ENCODE peak calls at places on chromosome X, in ten cellular contexts. R, D, N, B, Y, H, P, S, Q and J are unnamed samples.
A peak's percentile ranks its signal among the peaks of the same experiment; 100 is the strongest.

GRCh38 chrX:20514358-20514757 is 247.6 kb upstream of the RPS6KA3 start:
- DNase-seq in R (peak; percentile 61), D (no peak), N (peak; percentile 25), B (no peak), Y (no peak), H (no peak), P (no peak), S (no peak), Q (no peak), J (peak; percentile 29)

GRCh38 chrX:28135378-28136047 is 154.3 kb upstream of the DCAF8L1 start:
- DNase-seq in R (peak; percentile 52), D (peak; percentile 11), N (no peak), B (no peak), Y (no peak), H (no peak), P (no peak), S (no peak), Q (no peak), J (no peak)

GRCh38 chrX:112513154-112513553 is 166.6 kb downstream of the LHFPL1 start:
- DNase-seq in R (no peak), D (peak; percentile 3), N (no peak), B (no peak), Y (no peak), H (no peak), P (no peak), S (no peak), Q (no peak), J (no peak)

GRCh38 chrX:10254746-10255145 is 98.0 kb downstream of the CLCN4 start:
- DNase-seq in R (no peak), D (no peak), N (peak; percentile 20), B (no peak), Y (no peak), H (peak; percentile 8), P (no peak), S (no peak), Q (no peak), J (no peak)

GRCh38 chrX:29172880-29173279 is 585.6 kb downstream of the IL1RAPL1 start:
- DNase-seq in R (peak; percentile 52), D (no peak), N (no peak), B (no peak), Y (no peak), H (no peak), P (no peak), S (no peak), Q (no peak), J (no peak)

GRCh38 chrX:107374116-107374515 is 75.3 kb upstream of the FRMPD3 start:
- DNase-seq in R (no peak), D (no peak), N (no peak), B (no peak), Y (no peak), H (no peak), P (no peak), S (no peak), Q (no peak), J (no peak)

GRCh38 chrX:54181196-54181953 is 1.7 kb downstream of the FAM120C start:
- DNase-seq in R (peak; percentile 67), D (no peak), N (no peak), B (no peak), Y (no peak), H (no peak), P (no peak), S (no peak), Q (no peak), J (no peak)

GRCh38 chrX:2627272-2627867 is 63.7 kb upstream of the CD99 start:
- DNase-seq in R (peak; percentile 34), D (no peak), N (peak; percentile 48), B (peak; percentile 36), Y (no peak), H (peak; percentile 19), P (no peak), S (peak; percentile 68), Q (no peak), J (no peak)

GRCh38 chrX:38458071-38458470 is 103.3 kb upstream of the TSPAN7 start:
- DNase-seq in R (no peak), D (no peak), N (no peak), B (no peak), Y (no peak), H (no peak), P (no peak), S (peak; percentile 8), Q (no peak), J (no peak)

GRCh38 chrX:129653985-129654651 is 638 bp downstream of the APLN start:
- DNase-seq in R (no peak), D (no peak), N (peak; percentile 21), B (peak; percentile 40), Y (peak; percentile 41), H (peak; percentile 74), P (no peak), S (no peak), Q (peak; percentile 33), J (no peak)

GRCh38 chrX:97740044-97740443 is 856.3 kb downstream of the RPA4 start:
- DNase-seq in R (no peak), D (no peak), N (no peak), B (no peak), Y (no peak), H (no peak), P (no peak), S (no peak), Q (no peak), J (no peak)

GRCh38 chrX:97747346-97747745 is 863.6 kb downstream of the RPA4 start:
- DNase-seq in R (no peak), D (no peak), N (no peak), B (no peak), Y (no peak), H (no peak), P (no peak), S (no peak), Q (no peak), J (no peak)

GRCh38 chrX:97740886-97741285 is 857.2 kb downstream of the RPA4 start:
- DNase-seq in R (no peak), D (no peak), N (no peak), B (no peak), Y (no peak), H (no peak), P (no peak), S (no peak), Q (no peak), J (no peak)

DNA sequence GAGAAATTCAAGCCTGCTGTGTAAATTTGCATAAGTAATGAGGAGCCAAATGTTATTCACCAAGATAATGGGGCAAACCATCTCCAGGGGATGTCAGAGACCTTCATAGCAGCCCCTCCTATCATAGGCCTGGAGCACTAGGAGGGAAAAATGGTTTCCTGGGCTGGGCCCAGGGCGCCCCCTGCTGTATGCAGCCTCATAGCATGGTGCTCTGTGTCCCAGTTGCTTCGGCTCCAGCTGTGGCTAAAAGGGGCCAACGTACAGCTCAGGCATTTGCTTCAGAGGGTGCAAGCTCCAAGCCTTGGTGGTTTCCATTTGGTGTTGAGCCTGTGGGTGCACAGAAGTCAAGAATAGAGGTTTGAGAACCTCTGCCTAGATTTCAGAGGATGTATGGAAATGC is 859.3 kb downstream of the RPA4 start:
- DNase-seq in R (no peak), D (no peak), N (no peak), B (no peak), Y (no peak), H (no peak), P (no peak), S (no peak), Q (no peak), J (no peak)
- TF ChIP-seq CTCF in R (no peak), D (no peak), N (no peak), B (no peak), Y (no peak), H (peak; percentile 33), P (peak; percentile 18), S (peak; percentile 35), Q (no peak), J (no peak)

GRCh38 chrX:40167240-40168182 is 69.8 kb upstream of the BCOR start:
- DNase-seq in R (no peak), D (no peak), N (no peak), B (no peak), Y (no peak), H (no peak), P (no peak), S (peak; percentile 66), Q (no peak), J (no peak)

GRCh38 chrX:40165861-40166260 is 68.1 kb upstream of the BCOR start:
- DNase-seq in R (no peak), D (no peak), N (no peak), B (no peak), Y (no peak), H (no peak), P (no peak), S (no peak), Q (no peak), J (no peak)

GRCh38 chrX:40165206-40165605 is 67.4 kb upstream of the BCOR start:
- DNase-seq in R (no peak), D (no peak), N (no peak), B (no peak), Y (no peak), H (no peak), P (no peak), S (no peak), Q (no peak), J (no peak)

GRCh38 chrX:40168183-40169015 is 70.6 kb upstream of the BCOR start:
- DNase-seq in R (no peak), D (no peak), N (no peak), B (no peak), Y (no peak), H (no peak), P (no peak), S (no peak), Q (no peak), J (no peak)

GRCh38 chrX:40166582-40166981 is 68.8 kb upstream of the BCOR start:
- DNase-seq in R (peak; percentile 37), D (no peak), N (no peak), B (no peak), Y (no peak), H (peak; percentile 82), P (no peak), S (no peak), Q (no peak), J (no peak)
- H3K4me3 ChIP-seq in R (no peak overlapping the region), D (no peak overlapping the region), N (no peak overlapping the region), B (no peak overlapping the region), Y (peak overlapping the region; percentile 63), H (no peak overlapping the region), P (peak overlapping the region; percentile 50), S (no peak overlapping the region), Q (no peak overlapping the region), J (no peak overlapping the region)

GRCh38 chrX:1537031-1537715 is at the start of gene P2RY8:
- DNase-seq in R (no peak), D (no peak), N (peak; percentile 32), B (peak; percentile 63), Y (peak; percentile 49), H (no peak), P (peak; percentile 72), S (no peak), Q (peak; percentile 37), J (no peak)
- TF ChIP-seq CTCF in R (no peak), D (no peak), N (no peak), B (no peak), Y (no peak), H (no peak), P (no peak), S (no peak), Q (no peak), J (no peak)

DNA sequence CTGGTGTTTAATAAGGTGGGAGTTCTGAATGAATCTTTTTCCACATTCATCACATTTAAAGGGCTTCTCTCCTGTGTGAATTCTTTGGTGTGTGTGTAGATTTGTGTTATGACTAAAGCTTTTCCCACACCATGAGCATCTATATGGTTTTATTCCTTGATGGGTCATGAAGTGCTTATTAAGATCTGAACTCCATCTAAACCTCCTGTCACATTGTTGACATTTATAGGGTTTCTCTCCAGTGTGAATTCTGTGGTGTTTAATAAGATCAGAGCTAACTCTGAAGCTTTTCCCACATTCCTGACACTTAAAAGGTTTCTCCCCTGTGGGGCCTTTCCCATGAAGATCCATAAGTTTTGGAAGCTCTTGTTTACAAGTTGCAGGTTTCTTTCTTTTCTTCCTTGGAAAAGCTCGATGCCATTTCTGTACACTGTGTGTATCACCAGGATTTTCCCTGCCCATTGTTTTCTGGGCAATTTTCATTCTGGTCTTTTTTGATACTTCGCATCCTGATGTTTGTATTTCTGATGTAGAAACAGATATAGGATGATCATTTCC is 21.9 kb upstream of the ETDC start:
- DNase-seq in R (no peak), D (no peak), N (no peak), B (no peak), Y (no peak), H (no peak), P (no peak), S (no peak), Q (no peak), J (no peak)
- H3K4me3 ChIP-seq in R (no peak overlapping the region), D (no peak overlapping the region), N (no peak overlapping the region), B (no peak overlapping the region), Y (no peak overlapping the region), H (no peak overlapping the region), P (no peak overlapping the region), S (no peak overlapping the region), Q (no peak overlapping the region), J (no peak overlapping the region)